ENCODE peak calls at places on chromosome 22, in five cellular contexts. One of them, this sample, is unnamed.

GRCh38 chr22:24588370-24588755 is 4.5 kb downstream of the LRRC75B start:
- DNase-seq in CD8-positive, alpha-beta memory T cell: no peak
- DNase-seq in stimulated activated CD8-positive, alpha-beta memory T cell treated with anti-CD3 and anti-CD28 coated beads, Interleukin-12 subunit alpha, Interleukin-12 subunit beta, amount 100 ng/mL, for 1 hour: no peak
- DNase-seq in cardiac fibroblast: no peak
- DNase-seq in NCI-H774: no peak
- DNase-seq in this sample: peak

GRCh38 chr22:43136255-43136654 is 6.9 kb downstream of the MCAT start:
- DNase-seq in CD8-positive, alpha-beta memory T cell: peak
- DNase-seq in stimulated activated CD8-positive, alpha-beta memory T cell treated with anti-CD3 and anti-CD28 coated beads, Interleukin-12 subunit alpha, Interleukin-12 subunit beta, amount 100 ng/mL, for 1 hour: peak
- DNase-seq in cardiac fibroblast: peak
- DNase-seq in NCI-H774: no peak
- DNase-seq in this sample: no peak

GRCh38 chr22:30873086-30873650 is 95.4 kb downstream of the MORC2 start:
- DNase-seq in CD8-positive, alpha-beta memory T cell: no peak
- DNase-seq in stimulated activated CD8-positive, alpha-beta memory T cell treated with anti-CD3 and anti-CD28 coated beads, Interleukin-12 subunit alpha, Interleukin-12 subunit beta, amount 100 ng/mL, for 1 hour: no peak
- DNase-seq in cardiac fibroblast: no peak
- DNase-seq in NCI-H774: no peak
- DNase-seq in this sample: no peak

GRCh38 chr22:42282943-42283287 is 12.5 kb upstream of the TCF20 start:
- DNase-seq in CD8-positive, alpha-beta memory T cell: no peak
- DNase-seq in stimulated activated CD8-positive, alpha-beta memory T cell treated with anti-CD3 and anti-CD28 coated beads, Interleukin-12 subunit alpha, Interleukin-12 subunit beta, amount 100 ng/mL, for 1 hour: no peak
- DNase-seq in cardiac fibroblast: no peak
- DNase-seq in NCI-H774: no peak
- DNase-seq in this sample: no peak

GRCh38 chr22:36258750-36259619 is 6.1 kb downstream of the APOL1 start:
- DNase-seq in CD8-positive, alpha-beta memory T cell: no peak
- DNase-seq in stimulated activated CD8-positive, alpha-beta memory T cell treated with anti-CD3 and anti-CD28 coated beads, Interleukin-12 subunit alpha, Interleukin-12 subunit beta, amount 100 ng/mL, for 1 hour: no peak
- DNase-seq in cardiac fibroblast: peak
- DNase-seq in NCI-H774: no peak
- DNase-seq in this sample: no peak

GRCh38 chr22:39534591-39535301 is 2.2 kb upstream of the RPS19BP1 start:
- DNase-seq in CD8-positive, alpha-beta memory T cell: peak
- DNase-seq in stimulated activated CD8-positive, alpha-beta memory T cell treated with anti-CD3 and anti-CD28 coated beads, Interleukin-12 subunit alpha, Interleukin-12 subunit beta, amount 100 ng/mL, for 1 hour: peak
- DNase-seq in cardiac fibroblast: peak
- DNase-seq in NCI-H774: peak
- DNase-seq in this sample: peak

GRCh38 chr22:26479792-26480610 is 3.6 kb downstream of the HPS4 start:
- DNase-seq in CD8-positive, alpha-beta memory T cell: no peak
- DNase-seq in stimulated activated CD8-positive, alpha-beta memory T cell treated with anti-CD3 and anti-CD28 coated beads, Interleukin-12 subunit alpha, Interleukin-12 subunit beta, amount 100 ng/mL, for 1 hour: no peak
- DNase-seq in cardiac fibroblast: no peak
- DNase-seq in NCI-H774: no peak
- DNase-seq in this sample: no peak

GRCh38 chr22:28112548-28113043 is 193.5 kb upstream of the PITPNB start:
- DNase-seq in CD8-positive, alpha-beta memory T cell: no peak
- DNase-seq in stimulated activated CD8-positive, alpha-beta memory T cell treated with anti-CD3 and anti-CD28 coated beads, Interleukin-12 subunit alpha, Interleukin-12 subunit beta, amount 100 ng/mL, for 1 hour: no peak
- DNase-seq in cardiac fibroblast: peak
- DNase-seq in NCI-H774: no peak
- DNase-seq in this sample: no peak

GRCh38 chr22:37301144-37301820 is 19.0 kb downstream of the CYTH4 start:
- DNase-seq in CD8-positive, alpha-beta memory T cell: no peak
- DNase-seq in stimulated activated CD8-positive, alpha-beta memory T cell treated with anti-CD3 and anti-CD28 coated beads, Interleukin-12 subunit alpha, Interleukin-12 subunit beta, amount 100 ng/mL, for 1 hour: no peak
- DNase-seq in cardiac fibroblast: no peak
- DNase-seq in NCI-H774: no peak
- DNase-seq in this sample: no peak

GRCh38 chr22:26377170-26377825 is 51.8 kb upstream of the ASPHD2 start:
- DNase-seq in CD8-positive, alpha-beta memory T cell: no peak
- DNase-seq in stimulated activated CD8-positive, alpha-beta memory T cell treated with anti-CD3 and anti-CD28 coated beads, Interleukin-12 subunit alpha, Interleukin-12 subunit beta, amount 100 ng/mL, for 1 hour: no peak
- DNase-seq in cardiac fibroblast: no peak
- DNase-seq in NCI-H774: no peak
- DNase-seq in this sample: no peak

GRCh38 chr22:36237462-36238347 is 1.6 kb downstream of the APOL2 start:
- DNase-seq in CD8-positive, alpha-beta memory T cell: no peak
- DNase-seq in stimulated activated CD8-positive, alpha-beta memory T cell treated with anti-CD3 and anti-CD28 coated beads, Interleukin-12 subunit alpha, Interleukin-12 subunit beta, amount 100 ng/mL, for 1 hour: no peak
- DNase-seq in cardiac fibroblast: peak
- DNase-seq in NCI-H774: no peak
- DNase-seq in this sample: no peak

GRCh38 chr22:38953577-38954413 is 3.6 kb upstream of the APOBEC3A start:
- DNase-seq in CD8-positive, alpha-beta memory T cell: no peak
- DNase-seq in stimulated activated CD8-positive, alpha-beta memory T cell treated with anti-CD3 and anti-CD28 coated beads, Interleukin-12 subunit alpha, Interleukin-12 subunit beta, amount 100 ng/mL, for 1 hour: no peak
- DNase-seq in cardiac fibroblast: peak
- DNase-seq in NCI-H774: no peak
- DNase-seq in this sample: no peak

GRCh38 chr22:43356881-43357280 is 13.7 kb upstream of the SCUBE1 start:
- DNase-seq in CD8-positive, alpha-beta memory T cell: no peak
- DNase-seq in stimulated activated CD8-positive, alpha-beta memory T cell treated with anti-CD3 and anti-CD28 coated beads, Interleukin-12 subunit alpha, Interleukin-12 subunit beta, amount 100 ng/mL, for 1 hour: no peak
- DNase-seq in cardiac fibroblast: no peak
- DNase-seq in NCI-H774: no peak
- DNase-seq in this sample: no peak

GRCh38 chr22:45844949-45845613 is 131.9 kb downstream of the WNT7B start:
- DNase-seq in CD8-positive, alpha-beta memory T cell: no peak
- DNase-seq in stimulated activated CD8-positive, alpha-beta memory T cell treated with anti-CD3 and anti-CD28 coated beads, Interleukin-12 subunit alpha, Interleukin-12 subunit beta, amount 100 ng/mL, for 1 hour: no peak
- DNase-seq in cardiac fibroblast: no peak
- DNase-seq in NCI-H774: no peak
- DNase-seq in this sample: peak

GRCh38 chr22:28882545-28882877 is 861 bp upstream of the ZNRF3 start:
- DNase-seq in CD8-positive, alpha-beta memory T cell: no peak
- DNase-seq in stimulated activated CD8-positive, alpha-beta memory T cell treated with anti-CD3 and anti-CD28 coated beads, Interleukin-12 subunit alpha, Interleukin-12 subunit beta, amount 100 ng/mL, for 1 hour: no peak
- DNase-seq in cardiac fibroblast: no peak
- DNase-seq in NCI-H774: no peak
- DNase-seq in this sample: no peak

GRCh38 chr22:48849963-48850657 is 977.6 kb downstream of the BRD1 start:
- DNase-seq in CD8-positive, alpha-beta memory T cell: no peak
- DNase-seq in stimulated activated CD8-positive, alpha-beta memory T cell treated with anti-CD3 and anti-CD28 coated beads, Interleukin-12 subunit alpha, Interleukin-12 subunit beta, amount 100 ng/mL, for 1 hour: no peak
- DNase-seq in cardiac fibroblast: no peak
- DNase-seq in NCI-H774: no peak
- DNase-seq in this sample: no peak

GRCh38 chr22:23688571-23688970 is 2.2 kb upstream of the RGL4 start:
- DNase-seq in CD8-positive, alpha-beta memory T cell: no peak
- DNase-seq in stimulated activated CD8-positive, alpha-beta memory T cell treated with anti-CD3 and anti-CD28 coated beads, Interleukin-12 subunit alpha, Interleukin-12 subunit beta, amount 100 ng/mL, for 1 hour: no peak
- DNase-seq in cardiac fibroblast: no peak
- DNase-seq in NCI-H774: no peak
- DNase-seq in this sample: no peak